ENCODE peak calls at places on chromosomes 6 and 20, in seven cellular contexts. P is progenitor cell of endocrine pancreas; S is adipocyte; F is activated CD8-positive, alpha-beta memory T cell treated with anti-CD3 and anti-CD28 coated beads for 1 hour; Z is Kasumi-1; K is activated T-cell treated with anti-CD3 and anti-CD28 coated beads, Interleukin-2, amount 50 U/mL, for 48 hours; B is tibial nerve. I is an unnamed sample.

GRCh38 chr6:13554929-13555333 is 19.5 kb upstream of the SIRT5 start:
- DNase-seq in F (no peak), Z (no peak), B (no peak), P (no peak), S (no peak), K (no peak), I (no peak)

GRCh38 chr6:156174026-156174880 is 602.9 kb upstream of the ARID1B start:
- DNase-seq in K (peak; percentile 62), Z (no peak), P (no peak), F (no peak), S (no peak), B (no peak), I (no peak)

GRCh38 chr20:49433387-49433786 is 49.1 kb downstream of the KCNB1 start:
- DNase-seq in P (no peak), Z (no peak), S (no peak), F (no peak), B (no peak), K (no peak), I (no peak)

GRCh38 chr6:112433457-112433856 is 86.3 kb downstream of the RFPL4B start:
- DNase-seq in Z (no peak), F (no peak), P (no peak), K (no peak), B (no peak), S (no peak), I (no peak)

GRCh38 chr6:43885399-43886066 is 115.5 kb downstream of the VEGFA start:
- DNase-seq in K (no peak), P (no peak), F (no peak), B (no peak), S (no peak), Z (no peak), I (no peak)

GRCh38 chr6:82553863-82554531 is 190.4 kb downstream of the TPBG start:
- DNase-seq in K (no peak), F (no peak), Z (no peak), B (no peak), P (no peak), S (no peak), I (no peak)

GRCh38 chr6:133551847-133552331 is 310.7 kb downstream of the EYA4 start:
- DNase-seq in F (no peak), K (no peak), Z (no peak), S (peak; percentile 96), B (no peak), P (no peak), I (no peak)

GRCh38 chr6:113406051-113406695 is 451.0 kb upstream of the MARCKS start:
- DNase-seq in S (no peak), K (no peak), P (no peak), F (no peak), Z (no peak), B (no peak), I (no peak)

GRCh38 chr6:71080151-71080550 is 123.3 kb upstream of the B3GAT2 start:
- DNase-seq in K (no peak), F (no peak), S (no peak), P (no peak), Z (no peak), B (no peak), I (no peak)

GRCh38 chr6:154504865-154505449 is 5.5 kb downstream of the CNKSR3 start:
- DNase-seq in B (no peak), P (no peak), F (no peak), S (no peak), K (no peak), Z (no peak), I (no peak)

GRCh38 chr20:45359406-45360148 is 3.4 kb upstream of the SYS1 start:
- DNase-seq in Z (no peak), S (peak; percentile 25), P (no peak), K (no peak), B (no peak), F (no peak), I (no peak)

GRCh38 chr6:72931325-72931903 is 293.9 kb downstream of the KHDC1L start:
- DNase-seq in K (no peak), B (no peak), Z (no peak), S (no peak), P (no peak), F (no peak), I (no peak)

GRCh38 chr20:46523696-46524328 is 10.5 kb upstream of the ZNF334 start:
- DNase-seq in K (no peak), B (no peak), F (no peak), P (no peak), Z (peak; percentile 24), S (peak; percentile 15), I (no peak)

GRCh38 chr6:37524025-37524647 is 24.4 kb upstream of the CCDC167 start:
- DNase-seq in F (no peak), S (peak; percentile 62), K (no peak), Z (no peak), P (no peak), B (no peak), I (no peak)

GRCh38 chr6:119209452-119210205 is 131.2 kb upstream of the FAM184A start:
- DNase-seq in F (no peak), B (no peak), P (no peak), Z (no peak), S (peak; percentile 27), K (no peak), I (no peak)

GRCh38 chr6:113584767-113585166 is 272.4 kb upstream of the MARCKS start:
- DNase-seq in B (no peak), K (no peak), P (no peak), Z (no peak), S (no peak), F (no peak), I (no peak)

GRCh38 chr6:127907960-127908640 is 7.2 kb upstream of the THEMIS start:
- DNase-seq in K (no peak), B (no peak), S (no peak), F (no peak), P (no peak), Z (no peak), I (no peak)